ENCODE peak calls at places on chromosomes 6 and 20, in six cellular contexts. N is fibroblast of lung; B is upper lobe of right lung; Z is stimulated activated CD4-positive, alpha-beta T cell treated with anti-CD3 and anti-CD28 coated beads, Interleukin-2, amount 100 ng/mL, for 4 hours; Q is amygdala; T is activated CD4-positive, alpha-beta T cell treated with anti-CD3 and anti-CD28 coated beads, Interleukin-2, amount 50 U/mL, for 24 hours. A is an unnamed sample.

GRCh38 chr6:170279977-170280688 is 10.7 kb downstream of the DLL1 start:
- DNase-seq in N (no peak), B (peak; percentile 93), Z (no peak), Q (no peak), T (no peak), A (no peak)

GRCh38 chr6:156924241-156924640 is 147.1 kb downstream of the ARID1B start:
- DNase-seq in N (no peak), B (no peak), Z (no peak), Q (no peak), T (no peak), A (no peak)

GRCh38 chr20:41058007-41058673 is 29.5 kb downstream of the TOP1 start:
- DNase-seq in N (peak; percentile 90), B (no peak), Z (peak; percentile 33), Q (no peak), T (no peak), A (peak; percentile 46)

GRCh38 chr6:104322849-104323248 is 536.9 kb downstream of the HACE1 start:
- DNase-seq in N (no peak), B (no peak), Z (no peak), Q (no peak), T (no peak), A (no peak)

GRCh38 chr20:56187791-56188190 is 60.7 kb upstream of the MC3R start:
- DNase-seq in N (no peak), B (no peak), Z (no peak), Q (no peak), T (no peak), A (peak; percentile 36)

GRCh38 chr20:46408281-46408731 is 1.9 kb upstream of the ELMO2 start:
- DNase-seq in N (no peak), B (no peak), Z (no peak), Q (no peak), T (no peak), A (peak; percentile 53)

GRCh38 chr20:63769891-63770474 is 30.4 kb downstream of the SLC2A4RG start:
- DNase-seq in N (no peak), B (no peak), Z (no peak), Q (no peak), T (no peak), A (no peak)

GRCh38 chr6:136077834-136078576 is 172.1 kb downstream of the MTFR2 start:
- DNase-seq in N (peak; percentile 99), B (no peak), Z (no peak), Q (no peak), T (no peak), A (no peak)

GRCh38 chr20:58690851-58691250 is 1.7 kb upstream of the NPEPL1 start:
- DNase-seq in N (peak; percentile 23), B (no peak), Z (no peak), Q (no peak), T (no peak), A (no peak)

GRCh38 chr20:2692036-2692885 is at the start of gene EBF4:
- DNase-seq in N (peak; percentile 13), B (no peak), Z (no peak), Q (peak; percentile 49), T (no peak), A (peak; percentile 54)

GRCh38 chr6:93047033-93047432 is 372.3 kb downstream of the EPHA7 start:
- DNase-seq in N (no peak), B (no peak), Z (no peak), Q (no peak), T (no peak), A (no peak)

GRCh38 chr20:38202982-38203293 is 37.9 kb upstream of the TGM2 start:
- DNase-seq in N (no peak), B (peak; percentile 52), Z (no peak), Q (no peak), T (no peak), A (no peak)

GRCh38 chr6:34656378-34657036 is 40.1 kb downstream of the ILRUN start:
- DNase-seq in N (peak; percentile 74), B (no peak), Z (no peak), Q (no peak), T (no peak), A (no peak)

GRCh38 chr6:31474871-31475286 is 23.1 kb upstream of the MICB start:
- DNase-seq in N (no peak), B (no peak), Z (no peak), Q (no peak), T (no peak), A (no peak)

GRCh38 chr6:20575125-20575524 is 40.9 kb downstream of the CDKAL1 start:
- DNase-seq in N (no peak), B (no peak), Z (no peak), Q (no peak), T (no peak), A (no peak)

GRCh38 chr20:8132632-8133587 is 844 bp downstream of the PLCB1 start:
- DNase-seq in N (peak; percentile 40), B (peak; percentile 73), Z (peak; percentile 1), Q (peak; percentile 45), T (no peak), A (no peak)

GRCh38 chr6:13814938-13815575 is 700 bp upstream of the MCUR1 start:
- DNase-seq in N (no peak), B (no peak), Z (no peak), Q (no peak), T (no peak), A (no peak)

GRCh38 chr6:82686719-82687118 is 323.1 kb downstream of the TPBG start:
- DNase-seq in N (no peak), B (no peak), Z (no peak), Q (no peak), T (no peak), A (no peak)

GRCh38 chr6:157961829-157962228 is 19.8 kb upstream of the SYNJ2 start:
- DNase-seq in N (no peak), B (no peak), Z (no peak), Q (no peak), T (no peak), A (no peak)

A was measured in RWPE1.